ENCODE peak calls at places on chromosomes 7 and 10, in ten cellular contexts. X, A, R, Z, J, Q, H, U, N and Y are unnamed samples.

GRCh38 chr10:17528296-17528862 is 74.0 kb upstream of the ST8SIA6 start:
- DNase-seq in R (no peak), H (no peak), A (no peak), U (no peak), X (no peak), N (no peak), Q (no peak), J (no peak), Z (no peak), Y (no peak)

GRCh38 chr7:158494162-158494586 is 93.4 kb downstream of the PTPRN2 start:
- DNase-seq in R (no peak), J (no peak), A (no peak), Q (no peak), Z (no peak), H (no peak), U (no peak), X (no peak), N (no peak), Y (no peak)

GRCh38 chr7:30471205-30471604 is 7.4 kb downstream of the NOD1 start:
- DNase-seq in Z (no peak), H (no peak), U (peak), Q (no peak), A (no peak), J (no peak), N (no peak), X (no peak), R (no peak), Y (no peak)

GRCh38 chr7:77727527-77727926 is 31.3 kb downstream of the RSBN1L start:
- DNase-seq in N (no peak), H (no peak), R (no peak), X (no peak), U (no peak), A (no peak), J (peak), Z (no peak), Q (no peak), Y (no peak)

GRCh38 chr10:484441-484924 is 205.0 kb downstream of the DIP2C start:
- DNase-seq in X (no peak), Q (no peak), N (peak), J (no peak), H (no peak), Z (no peak), R (no peak), A (no peak), U (no peak), Y (no peak)

GRCh38 chr10:71840177-71840711 is 10.8 kb downstream of the PSAP start:
- DNase-seq in Q (peak), Z (peak), J (peak), X (peak), A (peak), U (peak), R (peak), H (no peak), N (peak), Y (peak)

GRCh38 chr7:85407401-85407800 is 220.5 kb upstream of the SEMA3D start:
- DNase-seq in R (no peak), U (no peak), Q (no peak), J (no peak), X (no peak), Z (no peak), A (no peak), H (no peak), N (no peak), Y (no peak)

GRCh38 chr10:79487296-79488194 is 24.8 kb upstream of the EIF5AL1 start:
- DNase-seq in N (peak), J (peak), A (peak), Q (no peak), R (peak), U (peak), H (no peak), X (peak), Z (no peak), Y (peak)

GRCh38 chr7:132485600-132486594 is 90.4 kb downstream of the PLXNA4 start:
- DNase-seq in A (peak), U (peak), H (no peak), R (no peak), J (no peak), Z (no peak), Q (no peak), N (no peak), X (peak), Y (no peak)

GRCh38 chr7:99210265-99210970 is 2.5 kb upstream of the KPNA7 start:
- DNase-seq in J (no peak), Q (no peak), N (no peak), U (no peak), Z (no peak), A (no peak), H (no peak), R (no peak), X (no peak), Y (no peak)

GRCh38 chr7:27910341-27910740 is 170.4 kb downstream of the TAX1BP1 start:
- DNase-seq in Z (no peak), N (peak), H (no peak), R (peak), J (peak), Q (no peak), X (no peak), U (no peak), A (no peak), Y (no peak)

GRCh38 chr7:151051108-151051507 is 2.8 kb downstream of the ASIC3 start:
- DNase-seq in A (no peak), U (peak), R (peak), Q (no peak), Z (no peak), H (no peak), J (no peak), X (peak), N (peak), Y (peak)

GRCh38 chr7:55132890-55133551 is 114.2 kb downstream of the EGFR start:
- DNase-seq in J (no peak), Z (peak), Q (peak), R (peak), N (peak), A (peak), X (no peak), H (no peak), U (peak), Y (no peak)

GRCh38 chr10:90179696-90180407 is 478.5 kb downstream of the KIF20B start:
- DNase-seq in A (no peak), H (no peak), Q (peak), R (no peak), U (no peak), N (peak), Z (peak), J (no peak), X (no peak), Y (no peak)

GRCh38 chr7:108000875-108001758 is 1.8 kb downstream of the LAMB1 start:
- DNase-seq in U (peak), H (no peak), J (peak), N (peak), R (peak), Q (no peak), X (peak), A (no peak), Z (no peak), Y (peak)

GRCh38 chr7:101681170-101682007 is 52.3 kb upstream of the MYL10 start:
- DNase-seq in A (peak), N (peak), J (no peak), U (peak), Z (peak), R (peak), Q (peak), H (no peak), X (peak), Y (no peak)

GRCh38 chr7:90518630-90519029 is 49.2 kb downstream of the PTTG1IP2 start:
- DNase-seq in J (no peak), R (no peak), H (no peak), Z (no peak), X (no peak), A (no peak), Q (no peak), U (no peak), N (no peak), Y (no peak)

GRCh38 chr7:116230191-116231005 is 20.1 kb downstream of the TES start:
- DNase-seq in A (no peak), J (no peak), Z (no peak), N (no peak), R (no peak), U (no peak), Q (no peak), H (no peak), X (no peak), Y (no peak)

GRCh38 chr10:89095701-89096391 is 105.2 kb downstream of the FAS start:
- DNase-seq in U (no peak), Q (no peak), A (no peak), N (no peak), Z (no peak), X (no peak), H (no peak), J (no peak), R (no peak), Y (no peak)

GRCh38 chr7:49630513-49630912 is 142.9 kb upstream of the VWC2 start:
- DNase-seq in H (no peak), Z (no peak), U (no peak), J (no peak), Q (no peak), A (no peak), X (no peak), R (no peak), N (no peak), Y (no peak)

GRCh38 chr7:138610671-138611170 is 90.4 kb downstream of the SVOPL start:
- DNase-seq in Q (no peak), Z (no peak), H (no peak), X (peak), A (no peak), U (no peak), R (no peak), N (no peak), J (no peak), Y (no peak)

GRCh38 chr10:89352039-89352597 is 24.3 kb downstream of the IFIT3 start:
- DNase-seq in N (peak), A (peak), X (peak), U (peak), H (no peak), Q (peak), Z (peak), R (peak), J (no peak), Y (no peak)

GRCh38 chr10:132421377-132422168 is 24.6 kb downstream of the PWWP2B start:
- DNase-seq in X (peak), J (peak), Z (no peak), U (peak), Q (no peak), N (peak), H (peak), A (peak), R (peak), Y (no peak)

GRCh38 chr10:78851652-78852051 is 217.1 kb upstream of the ZMIZ1 start:
- DNase-seq in Z (peak), H (no peak), A (no peak), X (no peak), U (no peak), J (no peak), Q (no peak), R (no peak), N (no peak), Y (no peak)

GRCh38 chr10:91799580-91799975 is 1.4 kb downstream of the TNKS2 start:
- DNase-seq in J (no peak), X (no peak), H (no peak), R (peak), Q (no peak), N (peak), A (no peak), U (no peak), Z (no peak), Y (no peak)

DNA sequence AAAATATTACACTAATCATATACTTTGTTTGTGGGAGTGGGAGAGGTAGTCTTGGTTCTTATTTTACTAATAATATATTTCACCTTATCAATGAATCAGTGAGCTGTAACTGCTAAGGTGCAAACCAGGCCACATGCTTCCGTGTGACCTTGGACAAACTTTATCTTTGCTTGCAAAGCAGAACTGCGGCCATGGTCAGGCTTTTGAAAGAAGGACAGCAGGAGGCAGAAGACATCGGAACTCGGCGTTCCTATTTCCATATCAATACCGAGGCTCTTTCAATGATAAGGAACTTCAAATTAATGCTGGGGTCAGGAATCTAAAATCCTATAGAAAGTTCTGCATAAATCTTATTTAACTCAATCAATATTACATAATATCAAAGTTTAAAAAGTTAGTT is 491.9 kb upstream of the PFKP start:
- DNase-seq in Z (no peak), N (no peak), A (no peak), U (no peak), J (no peak), Q (no peak), H (no peak), X (no peak), R (no peak), Y (no peak)
- TF ChIP-seq CTCF in Z (no peak), N (no peak), A (no peak), U (no peak), J (no peak), Q (no peak), H (no peak), X (no peak), R (no peak), Y (no peak)

GRCh38 chr7:37921340-37921805 is 933 bp downstream of the EPDR1 start:
- DNase-seq in Q (no peak), H (no peak), X (peak), N (no peak), A (peak), J (peak), R (no peak), Z (no peak), U (peak), Y (no peak)
- TF ChIP-seq CTCF in Q (peak), H (no peak), X (no peak), N (no peak), A (no peak), J (peak), R (no peak), Z (peak), U (no peak), Y (no peak)

GRCh38 chr7:112010994-112011393 is 195.2 kb downstream of the DOCK4 start:
- DNase-seq in U (no peak), Z (no peak), N (no peak), X (no peak), Q (no peak), R (no peak), J (no peak), H (no peak), A (no peak), Y (no peak)

GRCh38 chr7:112014347-112014746 is 191.9 kb downstream of the DOCK4 start:
- DNase-seq in A (no peak), Z (no peak), R (no peak), N (no peak), H (no peak), J (no peak), Q (no peak), X (no peak), U (no peak), Y (no peak)

GRCh38 chr7:112009081-112009480 is 197.1 kb downstream of the DOCK4 start:
- DNase-seq in U (no peak), J (no peak), Z (no peak), H (no peak), A (no peak), R (peak), Q (no peak), X (no peak), N (peak), Y (no peak)

GRCh38 chr7:112013262-112013661 is 192.9 kb downstream of the DOCK4 start:
- DNase-seq in N (no peak), Q (no peak), R (no peak), U (no peak), A (no peak), X (no peak), Z (no peak), J (no peak), H (no peak), Y (no peak)

GRCh38 chr7:112012266-112012665 is 193.9 kb downstream of the DOCK4 start:
- DNase-seq in R (no peak), Z (no peak), X (no peak), A (no peak), Q (no peak), H (no peak), N (no peak), U (no peak), J (no peak), Y (no peak)
- TF ChIP-seq CTCF in R (no peak), Z (no peak), X (no peak), A (no peak), Q (no peak), H (no peak), N (no peak), U (no peak), J (no peak), Y (no peak)

DNA sequence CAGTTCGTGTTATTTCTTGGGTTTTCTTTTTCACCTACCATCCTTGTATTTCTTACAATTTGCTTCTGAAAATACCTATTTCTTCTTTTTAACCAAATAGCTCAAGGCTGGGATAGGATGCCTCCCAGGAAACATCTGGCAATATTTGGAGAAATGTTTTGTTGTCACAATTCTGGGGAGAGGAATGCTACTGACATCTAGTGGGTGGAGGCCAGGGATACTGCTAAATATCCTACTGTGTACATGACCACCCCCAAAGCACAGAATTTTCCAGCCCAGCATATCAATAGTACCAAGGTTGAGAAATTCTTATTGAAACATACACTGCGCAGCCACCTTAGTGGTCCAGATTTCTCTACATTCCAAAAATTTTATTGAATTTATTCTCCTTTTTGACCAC is 55.5 kb downstream of the CNTNAP2 start:
- DNase-seq in Q (no peak), X (no peak), N (no peak), J (no peak), R (no peak), A (no peak), H (no peak), U (no peak), Z (no peak), Y (no peak)
- TF ChIP-seq CTCF in Q (no peak), X (no peak), N (no peak), J (peak), R (no peak), A (no peak), H (no peak), U (no peak), Z (no peak), Y (no peak)

GRCh38 chr10:49394933-49395740 is 752 bp downstream of the DRGX start:
- DNase-seq in Z (no peak), U (no peak), H (no peak), R (no peak), J (no peak), A (no peak), N (no peak), Q (no peak), X (no peak), Y (peak)

GRCh38 chr10:49393301-49393700 is 2.6 kb downstream of the DRGX start:
- DNase-seq in X (no peak), Q (no peak), A (no peak), J (no peak), H (no peak), R (no peak), N (no peak), Z (no peak), U (no peak), Y (no peak)

GRCh38 chr10:49396666-49396999 is 744 bp upstream of the DRGX start:
- DNase-seq in H (no peak), X (no peak), Q (no peak), U (no peak), A (no peak), J (no peak), R (no peak), Z (no peak), N (no peak), Y (no peak)

GRCh38 chr10:49395741-49396665 is at the start of gene DRGX:
- DNase-seq in U (no peak), R (no peak), Q (no peak), Z (no peak), H (no peak), J (peak), A (no peak), X (no peak), N (no peak), Y (peak)

GRCh38 chr10:49393757-49394156 is 2.1 kb downstream of the DRGX start:
- DNase-seq in U (no peak), J (no peak), H (no peak), A (no peak), Q (no peak), Z (no peak), X (no peak), R (no peak), N (no peak), Y (no peak)
- TF ChIP-seq CTCF in U (no peak), J (no peak), H (peak), A (no peak), Q (no peak), Z (no peak), X (no peak), R (peak), N (no peak), Y (no peak)

DNA sequence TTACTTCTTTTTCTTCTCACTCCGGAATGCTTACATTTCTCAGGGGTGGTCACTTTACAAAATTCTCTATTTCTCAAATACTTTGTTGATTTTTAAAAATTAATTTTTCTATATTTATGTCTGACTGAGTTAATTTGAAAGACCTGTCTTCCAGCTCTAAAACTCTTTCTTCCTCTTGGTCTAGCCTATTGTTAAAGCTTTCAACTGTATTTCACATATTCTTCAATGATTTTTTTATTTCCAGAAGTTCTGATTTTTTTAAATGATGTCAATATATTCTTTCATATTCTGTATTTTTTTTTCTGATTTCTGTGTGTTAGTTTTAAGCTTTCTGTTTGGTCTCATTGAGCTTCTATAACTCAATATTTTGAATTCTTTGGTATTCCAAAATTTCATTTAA is 27.3 kb upstream of the AKR1C2 start:
- DNase-seq in X (no peak), N (no peak), A (no peak), R (no peak), H (no peak), U (no peak), Q (no peak), Z (no peak), J (no peak), Y (no peak)
- TF ChIP-seq CTCF in X (no peak), N (no peak), A (no peak), R (no peak), H (no peak), U (no peak), Q (no peak), Z (no peak), J (no peak), Y (no peak)

GRCh38 chr7:2148814-2149213 is 83.9 kb downstream of the MAD1L1 start:
- DNase-seq in A (no peak), J (no peak), U (no peak), Q (no peak), Z (no peak), R (no peak), N (no peak), X (no peak), H (no peak), Y (no peak)

GRCh38 chr7:2145835-2146580 is 86.7 kb downstream of the MAD1L1 start:
- DNase-seq in J (no peak), X (no peak), R (no peak), H (no peak), N (no peak), U (no peak), A (no peak), Q (no peak), Z (no peak), Y (no peak)

GRCh38 chr7:2149672-2150444 is 82.9 kb downstream of the MAD1L1 start:
- DNase-seq in Q (no peak), A (no peak), R (no peak), Z (no peak), U (no peak), H (no peak), J (no peak), N (no peak), X (peak), Y (no peak)

GRCh38 chr7:2146676-2147472 is 85.9 kb downstream of the MAD1L1 start:
- DNase-seq in H (no peak), Q (no peak), N (no peak), X (no peak), Z (no peak), J (no peak), R (no peak), U (no peak), A (no peak), Y (no peak)

DNA sequence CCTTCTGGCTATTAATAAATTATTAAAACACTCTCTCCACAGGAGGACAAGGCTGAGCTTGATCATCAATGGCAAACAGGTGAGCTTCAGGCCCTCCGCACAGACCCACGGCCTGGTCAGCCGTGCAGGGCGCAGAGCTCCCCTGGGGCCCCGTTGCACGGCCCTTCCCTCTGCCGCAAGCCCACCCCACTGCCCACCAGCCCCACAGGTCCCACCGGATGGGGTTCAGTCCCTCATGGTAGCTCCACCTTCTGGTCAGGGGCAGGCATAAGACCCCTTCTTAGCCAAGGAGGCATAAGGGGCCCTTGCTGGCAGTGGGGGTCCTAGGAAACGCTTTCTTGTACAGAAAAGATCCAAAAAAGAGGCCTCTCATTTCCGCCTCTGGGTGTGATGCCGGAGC is 84.6 kb downstream of the MAD1L1 start:
- DNase-seq in Q (no peak), J (no peak), H (no peak), A (no peak), Z (no peak), R (no peak), N (no peak), U (no peak), X (peak), Y (no peak)
- TF ChIP-seq CTCF in Q (no peak), J (peak), H (no peak), A (no peak), Z (no peak), R (peak), N (no peak), U (no peak), X (no peak), Y (no peak)

GRCh38 chr7:18224138-18224537 is 196.5 kb upstream of the PRPS1L1 start:
- DNase-seq in J (no peak), X (no peak), N (no peak), U (no peak), A (no peak), R (no peak), Z (no peak), Q (no peak), H (no peak), Y (no peak)
- TF ChIP-seq CTCF in J (no peak), X (no peak), N (no peak), U (no peak), A (no peak), R (no peak), Z (no peak), Q (no peak), H (no peak), Y (no peak)